ENCODE peak calls at places on chromosomes 3 and 15, in eight cellular contexts. Q is endodermal cell; K is effector memory CD4-positive, alpha-beta T cell; B is tibial artery; O is transverse colon; T is IMR-90; Z is lower lobe of right lung; A is adrenal gland. M is an unnamed sample.

GRCh38 chr15:60320365-60320764 is 77.4 kb downstream of the ANXA2 start:
- DNase-seq in Z (no peak), O (no peak), Q (no peak), A (no peak), T (no peak), B (no peak), K (no peak), M (no peak)

GRCh38 chr15:27086146-27086545 is 115.2 kb downstream of the GABRG3 start:
- DNase-seq in B (no peak), O (no peak), T (no peak), Z (no peak), A (no peak), K (no peak), Q (no peak), M (no peak)

GRCh38 chr3:64190517-64191515 is 34.5 kb downstream of the PRICKLE2 start:
- DNase-seq in O (no peak), K (no peak), Q (no peak), T (peak; percentile 94), A (no peak), B (no peak), Z (no peak), M (no peak)

GRCh38 chr3:73508330-73508954 is 116.3 kb downstream of the PDZRN3 start:
- DNase-seq in A (peak; percentile 69), B (peak; percentile 54), Q (peak; percentile 79), O (peak; percentile 54), Z (no peak), T (peak; percentile 81), K (no peak), M (no peak)

GRCh38 chr3:177525987-177526712 is 328.9 kb upstream of the TBL1XR1 start:
- DNase-seq in B (no peak), Z (peak; percentile 57), Q (no peak), K (no peak), O (no peak), T (no peak), A (no peak), M (no peak)

GRCh38 chr3:32705232-32705631 is 20.2 kb downstream of the CNOT10 start:
- DNase-seq in O (no peak), K (no peak), Z (no peak), A (no peak), T (no peak), Q (no peak), B (no peak), M (no peak)

GRCh38 chr3:71345429-71346027 is 238.0 kb downstream of the FOXP1 start:
- DNase-seq in T (peak; percentile 29), K (no peak), Z (no peak), B (peak; percentile 37), Q (no peak), O (no peak), A (no peak), M (no peak)

GRCh38 chr15:89327113-89327512 is 7.5 kb downstream of the POLG start:
- DNase-seq in T (no peak), B (no peak), Q (no peak), O (no peak), A (peak; percentile 47), Z (no peak), K (no peak), M (no peak)

GRCh38 chr3:84077479-84077878 is 881.3 kb upstream of the CADM2 start:
- DNase-seq in Z (no peak), K (no peak), A (no peak), T (no peak), B (no peak), Q (no peak), O (no peak), M (no peak)

GRCh38 chr3:172155880-172156279 is 116.5 kb downstream of the FNDC3B start:
- DNase-seq in Q (no peak), O (no peak), Z (no peak), T (no peak), K (no peak), A (no peak), B (no peak), M (no peak)

GRCh38 chr3:72345237-72345878 is 502.9 kb downstream of the SHQ1 start:
- DNase-seq in Q (no peak), O (no peak), A (no peak), T (no peak), Z (no peak), B (no peak), K (no peak), M (no peak)

GRCh38 chr3:51311055-51311454 is 74.0 kb upstream of the MANF start:
- DNase-seq in O (no peak), Q (no peak), K (no peak), T (peak; percentile 33), Z (no peak), B (no peak), A (no peak), M (no peak)

GRCh38 chr3:55750525-55750924 is 263.4 kb upstream of the WNT5A start:
- DNase-seq in O (peak; percentile 10), Q (no peak), T (peak; percentile 87), Z (peak; percentile 78), A (no peak), B (no peak), K (no peak), M (no peak)
- H3K36me3 ChIP-seq in O (no peaks in the 10 kb centered on the region), Q (no peaks in the 10 kb centered on the region), T (no peaks in the 10 kb centered on the region), Z (no peaks in the 10 kb centered on the region), A (no peaks in the 10 kb centered on the region), B (no peaks in the 10 kb centered on the region), K (no peaks in the 10 kb centered on the region), M (no peaks in the 10 kb centered on the region)

GRCh38 chr15:71782447-71783165 is 27.7 kb upstream of the NR2E3 start:
- DNase-seq in Z (no peak), A (no peak), T (no peak), Q (no peak), B (no peak), K (no peak), O (no peak), M (no peak)

GRCh38 chr15:71781179-71781964 is 29.0 kb upstream of the NR2E3 start:
- DNase-seq in Q (no peak), A (no peak), Z (no peak), O (no peak), K (no peak), B (no peak), T (peak; percentile 79), M (peak; percentile 42)

GRCh38 chr15:71781965-71782265 is 28.4 kb upstream of the NR2E3 start:
- DNase-seq in T (no peak), A (no peak), K (no peak), O (no peak), B (no peak), Q (no peak), Z (no peak), M (no peak)

GRCh38 chr15:71779073-71779797 is 31.1 kb upstream of the NR2E3 start:
- DNase-seq in A (no peak), Q (no peak), T (no peak), K (no peak), B (no peak), Z (no peak), O (no peak), M (no peak)

GRCh38 chr15:71780349-71780976 is 29.9 kb upstream of the NR2E3 start:
- DNase-seq in Q (peak; percentile 82), O (peak; percentile 23), A (no peak), K (no peak), T (peak; percentile 66), B (peak; percentile 27), Z (no peak), M (peak; percentile 26)
- H3K27ac ChIP-seq in Q (no peak overlapping the region), O (no peak overlapping the region), A (peak overlapping the region; percentile 39), K (no peak overlapping the region), T (no peak overlapping the region), B (peak overlapping the region; percentile 67), Z (no peak overlapping the region), M (no peak overlapping the region)

GRCh38 chr3:121481116-121481895 is 64.5 kb downstream of the POLQ start:
- DNase-seq in O (no peak), K (no peak), T (peak; percentile 68), Z (no peak), A (no peak), Q (no peak), B (no peak), M (no peak)

GRCh38 chr3:121473001-121473400 is 72.8 kb downstream of the POLQ start:
- DNase-seq in Q (no peak), T (no peak), A (no peak), K (no peak), B (no peak), Z (no peak), O (no peak), M (no peak)

GRCh38 chr3:121483290-121483689 is 62.5 kb downstream of the POLQ start:
- DNase-seq in T (peak; percentile 56), K (no peak), Z (no peak), B (no peak), A (no peak), O (no peak), Q (no peak), M (no peak)

GRCh38 chr3:121482651-121483050 is 63.1 kb downstream of the POLQ start:
- DNase-seq in T (peak; percentile 91), Z (no peak), O (no peak), B (no peak), K (no peak), Q (no peak), A (no peak), M (no peak)

GRCh38 chr3:121477589-121477988 is 68.2 kb downstream of the POLQ start:
- DNase-seq in K (no peak), Z (no peak), T (peak; percentile 80), B (no peak), A (no peak), Q (no peak), O (no peak), M (no peak)
- H3K36me3 ChIP-seq in K (no peaks in the 10 kb centered on the region), Z (no peaks in the 10 kb centered on the region), T (no peaks in the 10 kb centered on the region), B (no peaks in the 10 kb centered on the region), A (no peaks in the 10 kb centered on the region), Q (peaks cover 54% of the 10 kb centered on the region), O (no peaks in the 10 kb centered on the region), M (no peaks in the 10 kb centered on the region)

GRCh38 chr15:65081758-65082157 is 5.2 kb downstream of the KBTBD13 start:
- DNase-seq in O (no peak), K (no peak), Q (no peak), Z (peak; percentile 12), B (no peak), A (no peak), T (peak; percentile 31), M (no peak)

GRCh38 chr15:65081270-65081669 is 4.7 kb downstream of the KBTBD13 start:
- DNase-seq in A (no peak), K (no peak), B (no peak), O (no peak), T (no peak), Z (peak; percentile 44), Q (no peak), M (no peak)

GRCh38 chr15:65083262-65083701 is 6.7 kb downstream of the KBTBD13 start:
- DNase-seq in T (peak; percentile 74), A (no peak), Q (peak; percentile 82), K (no peak), B (no peak), O (no peak), Z (peak; percentile 23), M (no peak)

GRCh38 chr15:65084500-65085206 is 8.1 kb downstream of the KBTBD13 start:
- DNase-seq in K (no peak), A (no peak), T (no peak), B (no peak), Z (peak; percentile 19), O (no peak), Q (no peak), M (no peak)

DNA sequence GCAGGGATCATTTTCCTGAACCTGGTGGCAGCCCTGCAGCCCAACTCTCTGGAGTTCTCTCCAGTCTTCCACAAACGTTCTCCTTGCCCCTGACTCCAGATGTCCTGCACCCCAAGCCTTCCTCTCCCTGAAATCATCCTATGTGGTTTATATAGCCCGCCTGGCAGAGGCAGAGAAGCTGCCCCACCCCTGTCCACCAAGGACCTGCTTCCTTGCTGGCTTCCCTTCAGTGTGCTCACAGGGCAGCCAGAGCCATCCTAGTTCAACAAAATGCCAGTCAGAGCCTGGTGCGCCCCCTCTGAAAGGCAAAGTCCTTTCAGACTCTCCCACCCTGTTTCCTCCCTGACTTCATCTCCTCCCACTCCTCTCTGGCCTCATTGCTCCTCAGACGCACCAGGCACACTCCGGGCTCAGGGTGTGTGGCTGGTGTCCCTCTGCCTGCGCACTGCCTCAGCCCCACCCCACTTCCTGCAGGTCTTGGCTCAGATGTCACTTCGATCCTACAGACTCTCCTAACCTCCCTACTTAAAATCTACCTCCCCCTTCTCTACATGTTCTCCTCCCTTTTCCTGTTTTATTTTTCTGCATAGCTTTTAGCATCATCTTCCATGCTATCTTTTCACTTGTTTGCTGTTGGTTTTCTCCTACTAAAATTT is 5.9 kb downstream of the KBTBD13 start:
- DNase-seq in T (no peak), Q (peak; percentile 81), A (no peak), O (peak; percentile 69), K (no peak), Z (peak; percentile 47), B (no peak), M (no peak)
- H3K27ac ChIP-seq in T (no peak overlapping the region), Q (no peak overlapping the region), A (no peak overlapping the region), O (peak overlapping the region; percentile 56), K (no peak overlapping the region), Z (peak overlapping the region; percentile 36), B (peak overlapping the region; percentile 96), M (no peak overlapping the region)